ENCODE peak calls at places on chromosomes 4 and X, in seven cellular contexts. W is H1, Z is mesendoderm, J is H9, S is mesenchymal stem cell, G is neuronal stem cell, M is trophoblast cell. O is an unnamed sample.

GRCh38 chr4:40193578-40193977 is 3.3 kb upstream of the RHOH start:
- DNase-seq in W (no peak), Z (no peak), J (no peak), S (no peak), G (no peak), M (no peak), O (no peak)

GRCh38 chr4:4642201-4643025 is 100.6 kb upstream of the STX18 start:
- DNase-seq in W (peak; percentile 52), Z (peak; percentile 94), J (no peak), S (no peak), G (no peak), M (no peak), O (no peak)

GRCh38 chr4:34293459-34293858 is 1950.9 kb downstream of the ARAP2 start:
- DNase-seq in W (no peak), Z (no peak), J (no peak), S (no peak), G (no peak), M (no peak), O (no peak)

GRCh38 chrX:110412971-110413726 is 54.5 kb downstream of the RTL9 start:
- DNase-seq in W (peak; percentile 75), Z (peak; percentile 76), J (peak; percentile 81), S (peak; percentile 76), G (peak; percentile 70), M (peak; percentile 50), O (peak; percentile 65)

GRCh38 chr4:148126825-148127224 is 315.4 kb downstream of the NR3C2 start:
- DNase-seq in W (no peak), Z (no peak), J (no peak), S (no peak), G (no peak), M (no peak), O (peak; percentile 57)

GRCh38 chr4:2934077-2934812 is 29.0 kb downstream of the NOP14 start:
- DNase-seq in W (no peak), Z (no peak), J (no peak), S (peak; percentile 51), G (no peak), M (no peak), O (peak; percentile 24)

GRCh38 chrX:63560601-63561218 is 209.6 kb upstream of the SPIN4 start:
- DNase-seq in W (peak; percentile 55), Z (peak; percentile 95), J (peak; percentile 84), S (peak; percentile 82), G (peak; percentile 53), M (peak; percentile 43), O (peak; percentile 74)

GRCh38 chr4:138312536-138312911 is 70.4 kb upstream of the SLC7A11 start:
- DNase-seq in W (no peak), Z (no peak), J (no peak), S (no peak), G (no peak), M (no peak), O (no peak)

GRCh38 chr4:15963001-15963451 is at the start of gene FGFBP2:
- DNase-seq in W (peak; percentile 78), Z (peak; percentile 77), J (peak; percentile 79), S (peak; percentile 58), G (no peak), M (no peak), O (peak; percentile 44)

GRCh38 chr4:132001542-132001941 is 1147.6 kb upstream of the PCDH10 start:
- DNase-seq in W (no peak), Z (no peak), J (no peak), S (peak; percentile 54), G (no peak), M (no peak), O (peak; percentile 75)

GRCh38 chrX:136953867-136954787 is 73.6 kb upstream of the RBMX start:
- DNase-seq in W (peak; percentile 52), Z (peak; percentile 68), J (peak; percentile 63), S (peak; percentile 69), G (peak; percentile 45), M (peak; percentile 56), O (peak; percentile 67)

GRCh38 chr4:74190919-74191397 is 33.0 kb downstream of the MTHFD2L start:
- DNase-seq in W (no peak), Z (no peak), J (no peak), S (no peak), G (no peak), M (no peak), O (no peak)

GRCh38 chr4:74189331-74190043 is 31.6 kb downstream of the MTHFD2L start:
- DNase-seq in W (no peak), Z (peak; percentile 66), J (no peak), S (peak; percentile 68), G (peak; percentile 32), M (no peak), O (peak; percentile 55)

GRCh38 chr4:74188912-74189311 is 31.0 kb downstream of the MTHFD2L start:
- DNase-seq in W (no peak), Z (no peak), J (no peak), S (no peak), G (no peak), M (no peak), O (no peak)

GRCh38 chr4:74190332-74190731 is 32.4 kb downstream of the MTHFD2L start:
- DNase-seq in W (no peak), Z (no peak), J (no peak), S (no peak), G (no peak), M (no peak), O (no peak)
- H2BK5ac ChIP-seq in W (no peak overlapping the region), Z (no peak overlapping the region), J (no peak overlapping the region), S (no peak overlapping the region), G (no peak overlapping the region), M (no peak overlapping the region), O (no peak overlapping the region)

GRCh38 chrX:111506826-111507225 is 4.6 kb upstream of the SERTM2 start:
- DNase-seq in W (no peak), Z (no peak), J (no peak), S (no peak), G (no peak), M (peak; percentile 3), O (no peak)
- H2BK5ac ChIP-seq in W (no peak overlapping the region), Z (no peak overlapping the region), J (no peak overlapping the region), S (no peak overlapping the region), G (no peak overlapping the region), M (no peak overlapping the region), O (no peak overlapping the region)

GRCh38 chr4:54708339-54709279 is 50.9 kb downstream of the KIT start:
- DNase-seq in W (no peak), Z (no peak), J (no peak), S (no peak), G (no peak), M (no peak), O (no peak)

GRCh38 chr4:54703182-54703581 is 45.4 kb downstream of the KIT start:
- DNase-seq in W (no peak), Z (no peak), J (no peak), S (no peak), G (no peak), M (no peak), O (no peak)
- H2BK5ac ChIP-seq in W (no peak overlapping the region), Z (no peak overlapping the region), J (no peak overlapping the region), S (no peak overlapping the region), G (no peak overlapping the region), M (no peak overlapping the region), O (no peak overlapping the region)

GRCh38 chrX:130419263-130419662 is 17.5 kb downstream of the RBMX2 start:
- DNase-seq in W (no peak), Z (no peak), J (no peak), S (no peak), G (no peak), M (no peak), O (no peak)

GRCh38 chrX:130416785-130417184 is 15.0 kb downstream of the RBMX2 start:
- DNase-seq in W (no peak), Z (no peak), J (no peak), S (no peak), G (no peak), M (no peak), O (no peak)

GRCh38 chrX:130415201-130415600 is 13.4 kb downstream of the RBMX2 start:
- DNase-seq in W (no peak), Z (no peak), J (no peak), S (no peak), G (no peak), M (no peak), O (no peak)

GRCh38 chrX:130418066-130418465 is 16.3 kb downstream of the RBMX2 start:
- DNase-seq in W (no peak), Z (no peak), J (no peak), S (no peak), G (no peak), M (no peak), O (no peak)

DNA sequence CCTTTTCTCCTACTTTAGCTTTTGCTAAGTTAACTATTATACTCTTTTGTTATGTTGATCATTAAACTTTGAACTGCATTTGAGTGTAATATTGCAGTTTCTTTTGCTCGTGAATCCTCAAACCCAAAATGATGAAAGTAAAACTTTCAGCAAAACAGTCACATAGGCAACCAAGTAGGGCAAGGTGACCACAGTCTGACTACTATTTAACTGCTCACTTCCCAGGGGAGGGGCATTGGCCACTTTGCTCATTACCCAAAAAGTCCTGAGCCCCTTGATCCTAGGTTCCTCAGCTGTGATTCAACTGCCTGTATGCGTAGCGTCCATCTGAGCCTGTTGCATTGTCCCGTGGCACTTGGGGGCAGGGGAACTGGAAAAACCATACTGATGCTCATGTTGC is 17.0 kb downstream of the RBMX2 start:
- DNase-seq in W (no peak), Z (no peak), J (no peak), S (no peak), G (no peak), M (no peak), O (no peak)
- H2BK5ac ChIP-seq in W (no peak overlapping the region), Z (no peak overlapping the region), J (no peak overlapping the region), S (no peak overlapping the region), G (no peak overlapping the region), M (no peak overlapping the region), O (no peak overlapping the region)

GRCh38 chr4:68861057-68861456 is 45.3 kb downstream of the UGT2B10 start:
- DNase-seq in W (no peak), Z (no peak), J (no peak), S (no peak), G (no peak), M (no peak), O (no peak)

GRCh38 chr4:68859655-68860054 is 43.9 kb downstream of the UGT2B10 start:
- DNase-seq in W (no peak), Z (no peak), J (no peak), S (no peak), G (no peak), M (no peak), O (no peak)

GRCh38 chr4:68850293-68850692 is 34.5 kb downstream of the UGT2B10 start:
- DNase-seq in W (no peak), Z (no peak), J (no peak), S (no peak), G (no peak), M (no peak), O (no peak)

GRCh38 chr4:68858039-68858438 is 42.2 kb downstream of the UGT2B10 start:
- DNase-seq in W (no peak), Z (no peak), J (no peak), S (no peak), G (no peak), M (no peak), O (no peak)

GRCh38 chr4:68855771-68856170 is 40.0 kb downstream of the UGT2B10 start:
- DNase-seq in W (no peak), Z (peak; percentile 22), J (no peak), S (no peak), G (no peak), M (no peak), O (no peak)
- H2BK5ac ChIP-seq in W (no peak overlapping the region), Z (no peak overlapping the region), J (no peak overlapping the region), S (no peak overlapping the region), G (no peak overlapping the region), M (no peak overlapping the region), O (no peak overlapping the region)

DNA sequence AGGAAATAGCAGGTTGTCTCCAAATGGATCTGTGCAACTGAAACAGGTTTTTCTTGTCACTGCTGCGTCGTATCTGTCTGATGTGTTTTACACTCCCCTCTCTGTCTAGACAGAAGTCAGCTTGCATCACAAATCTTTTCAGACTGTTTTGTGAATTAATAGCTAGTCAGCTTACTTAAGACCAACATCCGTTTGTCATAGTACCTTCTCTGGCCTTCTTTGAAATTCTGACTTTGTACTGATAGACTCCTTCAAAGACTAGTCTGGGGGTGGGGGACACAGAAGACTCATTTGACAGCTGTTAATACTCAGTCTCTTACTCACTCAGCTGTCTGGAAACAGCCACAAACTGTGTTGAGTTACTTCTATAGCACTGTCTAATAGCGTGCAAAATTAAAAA is 197.8 kb downstream of the PALLD start:
- DNase-seq in W (no peak), Z (peak; percentile 8), J (no peak), S (peak; percentile 85), G (no peak), M (peak; percentile 89), O (peak; percentile 72)
- H2BK5ac ChIP-seq in W (no peak overlapping the region), Z (no peak overlapping the region), J (no peak overlapping the region), S (no peak overlapping the region), G (no peak overlapping the region), M (no peak overlapping the region), O (peak overlapping the region; percentile 45)